ENCODE peak calls at places on chromosomes 2 and 18, in nine cellular contexts. One of them, this sample, is unnamed.

GRCh38 chr2:40355451-40355850 is 96.4 kb downstream of the SLC8A1 start:
- DNase-seq in GM03348: no peak
- DNase-seq in mucosa of gallbladder: no peak
- DNase-seq in stimulated activated CD4-positive, alpha-beta T cell treated with anti-CD3 and anti-CD28 coated beads, Interleukin-15, amount 100 ng/mL, for 1 hour: no peak
- DNase-seq in GM13976: no peak
- DNase-seq in endothelial cell: no peak
- DNase-seq in CD8-positive, alpha-beta T cell: no peak
- DNase-seq in Right ventricle myocardium superior: no peak
- DNase-seq in AML-193: no peak
- DNase-seq in this sample: no peak

GRCh38 chr2:216603010-216603883 is 30.0 kb upstream of the IGFBP2 start:
- DNase-seq in GM03348: no peak
- DNase-seq in mucosa of gallbladder: no peak
- DNase-seq in stimulated activated CD4-positive, alpha-beta T cell treated with anti-CD3 and anti-CD28 coated beads, Interleukin-15, amount 100 ng/mL, for 1 hour: no peak
- DNase-seq in GM13976: no peak
- DNase-seq in endothelial cell: no peak
- DNase-seq in CD8-positive, alpha-beta T cell: no peak
- DNase-seq in Right ventricle myocardium superior: no peak
- DNase-seq in AML-193: no peak
- DNase-seq in this sample: no peak

GRCh38 chr2:83196225-83196624 is 1262.9 kb downstream of the SUCLG1 start:
- DNase-seq in GM03348: peak
- DNase-seq in mucosa of gallbladder: no peak
- DNase-seq in stimulated activated CD4-positive, alpha-beta T cell treated with anti-CD3 and anti-CD28 coated beads, Interleukin-15, amount 100 ng/mL, for 1 hour: no peak
- DNase-seq in GM13976: no peak
- DNase-seq in endothelial cell: no peak
- DNase-seq in CD8-positive, alpha-beta T cell: no peak
- DNase-seq in Right ventricle myocardium superior: no peak
- DNase-seq in AML-193: peak
- DNase-seq in this sample: no peak

GRCh38 chr2:106561356-106561755 is 74.2 kb downstream of the CD8B2 start:
- DNase-seq in GM03348: no peak
- DNase-seq in mucosa of gallbladder: no peak
- DNase-seq in stimulated activated CD4-positive, alpha-beta T cell treated with anti-CD3 and anti-CD28 coated beads, Interleukin-15, amount 100 ng/mL, for 1 hour: no peak
- DNase-seq in GM13976: no peak
- DNase-seq in endothelial cell: no peak
- DNase-seq in CD8-positive, alpha-beta T cell: no peak
- DNase-seq in Right ventricle myocardium superior: peak
- DNase-seq in AML-193: no peak
- DNase-seq in this sample: no peak

GRCh38 chr2:10094271-10094814 is 14.1 kb upstream of the CYS1 start:
- DNase-seq in GM03348: no peak
- DNase-seq in mucosa of gallbladder: no peak
- DNase-seq in stimulated activated CD4-positive, alpha-beta T cell treated with anti-CD3 and anti-CD28 coated beads, Interleukin-15, amount 100 ng/mL, for 1 hour: no peak
- DNase-seq in GM13976: no peak
- DNase-seq in endothelial cell: no peak
- DNase-seq in CD8-positive, alpha-beta T cell: no peak
- DNase-seq in Right ventricle myocardium superior: no peak
- DNase-seq in AML-193: no peak
- DNase-seq in this sample: no peak

GRCh38 chr2:229943770-229944449 is 21.6 kb downstream of the FBXO36 start:
- DNase-seq in GM03348: no peak
- DNase-seq in mucosa of gallbladder: no peak
- DNase-seq in stimulated activated CD4-positive, alpha-beta T cell treated with anti-CD3 and anti-CD28 coated beads, Interleukin-15, amount 100 ng/mL, for 1 hour: no peak
- DNase-seq in GM13976: no peak
- DNase-seq in endothelial cell: peak
- DNase-seq in CD8-positive, alpha-beta T cell: no peak
- DNase-seq in Right ventricle myocardium superior: no peak
- DNase-seq in AML-193: no peak
- DNase-seq in this sample: no peak

GRCh38 chr2:57981369-57981768 is 65.2 kb upstream of the VRK2 start:
- DNase-seq in GM03348: peak
- DNase-seq in mucosa of gallbladder: no peak
- DNase-seq in stimulated activated CD4-positive, alpha-beta T cell treated with anti-CD3 and anti-CD28 coated beads, Interleukin-15, amount 100 ng/mL, for 1 hour: no peak
- DNase-seq in GM13976: no peak
- DNase-seq in endothelial cell: no peak
- DNase-seq in CD8-positive, alpha-beta T cell: no peak
- DNase-seq in Right ventricle myocardium superior: no peak
- DNase-seq in AML-193: no peak
- DNase-seq in this sample: no peak

GRCh38 chr18:24326211-24326610 is 71.4 kb downstream of the OSBPL1A start:
- DNase-seq in GM03348: no peak
- DNase-seq in mucosa of gallbladder: no peak
- DNase-seq in stimulated activated CD4-positive, alpha-beta T cell treated with anti-CD3 and anti-CD28 coated beads, Interleukin-15, amount 100 ng/mL, for 1 hour: no peak
- DNase-seq in GM13976: no peak
- DNase-seq in endothelial cell: no peak
- DNase-seq in CD8-positive, alpha-beta T cell: no peak
- DNase-seq in Right ventricle myocardium superior: no peak
- DNase-seq in AML-193: no peak
- DNase-seq in this sample: no peak

GRCh38 chr2:190069936-190070696 is 7.6 kb upstream of the MSTN start:
- DNase-seq in GM03348: peak
- DNase-seq in mucosa of gallbladder: peak
- DNase-seq in stimulated activated CD4-positive, alpha-beta T cell treated with anti-CD3 and anti-CD28 coated beads, Interleukin-15, amount 100 ng/mL, for 1 hour: no peak
- DNase-seq in GM13976: peak
- DNase-seq in endothelial cell: peak
- DNase-seq in CD8-positive, alpha-beta T cell: no peak
- DNase-seq in Right ventricle myocardium superior: no peak
- DNase-seq in AML-193: peak
- DNase-seq in this sample: no peak

GRCh38 chr2:189466656-189467055 is 25.4 kb downstream of the WDR75 start:
- DNase-seq in GM03348: peak
- DNase-seq in mucosa of gallbladder: no peak
- DNase-seq in stimulated activated CD4-positive, alpha-beta T cell treated with anti-CD3 and anti-CD28 coated beads, Interleukin-15, amount 100 ng/mL, for 1 hour: no peak
- DNase-seq in GM13976: no peak
- DNase-seq in endothelial cell: peak
- DNase-seq in CD8-positive, alpha-beta T cell: no peak
- DNase-seq in Right ventricle myocardium superior: no peak
- DNase-seq in AML-193: peak
- DNase-seq in this sample: no peak

GRCh38 chr2:181371782-181372292 is 85.3 kb upstream of the ITGA4 start:
- DNase-seq in GM03348: peak
- DNase-seq in mucosa of gallbladder: no peak
- DNase-seq in stimulated activated CD4-positive, alpha-beta T cell treated with anti-CD3 and anti-CD28 coated beads, Interleukin-15, amount 100 ng/mL, for 1 hour: no peak
- DNase-seq in GM13976: no peak
- DNase-seq in endothelial cell: no peak
- DNase-seq in CD8-positive, alpha-beta T cell: no peak
- DNase-seq in Right ventricle myocardium superior: no peak
- DNase-seq in AML-193: no peak
- DNase-seq in this sample: no peak

GRCh38 chr18:21747764-21748693 is 7.4 kb downstream of the MIB1 start:
- DNase-seq in GM03348: no peak
- DNase-seq in mucosa of gallbladder: no peak
- DNase-seq in stimulated activated CD4-positive, alpha-beta T cell treated with anti-CD3 and anti-CD28 coated beads, Interleukin-15, amount 100 ng/mL, for 1 hour: no peak
- DNase-seq in GM13976: no peak
- DNase-seq in endothelial cell: no peak
- DNase-seq in CD8-positive, alpha-beta T cell: no peak
- DNase-seq in Right ventricle myocardium superior: no peak
- DNase-seq in AML-193: no peak
- DNase-seq in this sample: no peak

GRCh38 chr2:165475270-165476004 is 5.9 kb downstream of the CSRNP3 start:
- DNase-seq in GM03348: no peak
- DNase-seq in mucosa of gallbladder: no peak
- DNase-seq in stimulated activated CD4-positive, alpha-beta T cell treated with anti-CD3 and anti-CD28 coated beads, Interleukin-15, amount 100 ng/mL, for 1 hour: no peak
- DNase-seq in GM13976: no peak
- DNase-seq in endothelial cell: no peak
- DNase-seq in CD8-positive, alpha-beta T cell: no peak
- DNase-seq in Right ventricle myocardium superior: no peak
- DNase-seq in AML-193: no peak
- DNase-seq in this sample: no peak

GRCh38 chr2:238289574-238289973 is 1.2 kb upstream of the PER2 start:
- DNase-seq in GM03348: no peak
- DNase-seq in mucosa of gallbladder: no peak
- DNase-seq in stimulated activated CD4-positive, alpha-beta T cell treated with anti-CD3 and anti-CD28 coated beads, Interleukin-15, amount 100 ng/mL, for 1 hour: no peak
- DNase-seq in GM13976: peak
- DNase-seq in endothelial cell: no peak
- DNase-seq in CD8-positive, alpha-beta T cell: no peak
- DNase-seq in Right ventricle myocardium superior: no peak
- DNase-seq in AML-193: no peak
- DNase-seq in this sample: no peak

GRCh38 chr2:65261676-65262075 is 34.0 kb downstream of the ACTR2 start:
- DNase-seq in GM03348: no peak
- DNase-seq in mucosa of gallbladder: no peak
- DNase-seq in stimulated activated CD4-positive, alpha-beta T cell treated with anti-CD3 and anti-CD28 coated beads, Interleukin-15, amount 100 ng/mL, for 1 hour: no peak
- DNase-seq in GM13976: no peak
- DNase-seq in endothelial cell: no peak
- DNase-seq in CD8-positive, alpha-beta T cell: no peak
- DNase-seq in Right ventricle myocardium superior: no peak
- DNase-seq in AML-193: no peak
- DNase-seq in this sample: no peak

GRCh38 chr18:21761471-21762115 is 21.0 kb downstream of the MIB1 start:
- DNase-seq in GM03348: no peak
- DNase-seq in mucosa of gallbladder: no peak
- DNase-seq in stimulated activated CD4-positive, alpha-beta T cell treated with anti-CD3 and anti-CD28 coated beads, Interleukin-15, amount 100 ng/mL, for 1 hour: no peak
- DNase-seq in GM13976: no peak
- DNase-seq in endothelial cell: no peak
- DNase-seq in CD8-positive, alpha-beta T cell: no peak
- DNase-seq in Right ventricle myocardium superior: no peak
- DNase-seq in AML-193: peak
- DNase-seq in this sample: no peak

GRCh38 chr2:190656301-190656700 is 7.4 kb downstream of the NAB1 start:
- DNase-seq in GM03348: no peak
- DNase-seq in mucosa of gallbladder: no peak
- DNase-seq in stimulated activated CD4-positive, alpha-beta T cell treated with anti-CD3 and anti-CD28 coated beads, Interleukin-15, amount 100 ng/mL, for 1 hour: no peak
- DNase-seq in GM13976: no peak
- DNase-seq in endothelial cell: no peak
- DNase-seq in CD8-positive, alpha-beta T cell: no peak
- DNase-seq in Right ventricle myocardium superior: no peak
- DNase-seq in AML-193: no peak
- DNase-seq in this sample: no peak

GRCh38 chr2:196137271-196137670 is 34.1 kb downstream of the STK17B start:
- DNase-seq in GM03348: no peak
- DNase-seq in mucosa of gallbladder: no peak
- DNase-seq in stimulated activated CD4-positive, alpha-beta T cell treated with anti-CD3 and anti-CD28 coated beads, Interleukin-15, amount 100 ng/mL, for 1 hour: no peak
- DNase-seq in GM13976: no peak
- DNase-seq in endothelial cell: no peak
- DNase-seq in CD8-positive, alpha-beta T cell: no peak
- DNase-seq in Right ventricle myocardium superior: no peak
- DNase-seq in AML-193: no peak
- DNase-seq in this sample: no peak

GRCh38 chr2:200278694-200279316 is 27.7 kb upstream of the SPATS2L start:
- DNase-seq in GM03348: no peak
- DNase-seq in mucosa of gallbladder: no peak
- DNase-seq in stimulated activated CD4-positive, alpha-beta T cell treated with anti-CD3 and anti-CD28 coated beads, Interleukin-15, amount 100 ng/mL, for 1 hour: no peak
- DNase-seq in GM13976: no peak
- DNase-seq in endothelial cell: no peak
- DNase-seq in CD8-positive, alpha-beta T cell: no peak
- DNase-seq in Right ventricle myocardium superior: no peak
- DNase-seq in AML-193: no peak
- DNase-seq in this sample: no peak

GRCh38 chr2:20225294-20226151 is 593 bp upstream of the SDC1 start:
- DNase-seq in GM03348: peak
- DNase-seq in mucosa of gallbladder: peak
- DNase-seq in stimulated activated CD4-positive, alpha-beta T cell treated with anti-CD3 and anti-CD28 coated beads, Interleukin-15, amount 100 ng/mL, for 1 hour: no peak
- DNase-seq in GM13976: peak
- DNase-seq in endothelial cell: peak
- DNase-seq in CD8-positive, alpha-beta T cell: no peak
- DNase-seq in Right ventricle myocardium superior: peak
- DNase-seq in AML-193: no peak
- DNase-seq in this sample: peak

GRCh38 chr2:200033939-200034338 is 78.6 kb downstream of the MAIP1 start:
- DNase-seq in GM03348: no peak
- DNase-seq in mucosa of gallbladder: no peak
- DNase-seq in stimulated activated CD4-positive, alpha-beta T cell treated with anti-CD3 and anti-CD28 coated beads, Interleukin-15, amount 100 ng/mL, for 1 hour: no peak
- DNase-seq in GM13976: no peak
- DNase-seq in endothelial cell: no peak
- DNase-seq in CD8-positive, alpha-beta T cell: no peak
- DNase-seq in Right ventricle myocardium superior: no peak
- DNase-seq in AML-193: no peak
- DNase-seq in this sample: no peak

GRCh38 chr18:80143876-80144275 is 34.8 kb downstream of the ADNP2 start:
- DNase-seq in GM03348: no peak
- DNase-seq in mucosa of gallbladder: no peak
- DNase-seq in stimulated activated CD4-positive, alpha-beta T cell treated with anti-CD3 and anti-CD28 coated beads, Interleukin-15, amount 100 ng/mL, for 1 hour: no peak
- DNase-seq in GM13976: no peak
- DNase-seq in endothelial cell: no peak
- DNase-seq in CD8-positive, alpha-beta T cell: no peak
- DNase-seq in Right ventricle myocardium superior: no peak
- DNase-seq in AML-193: no peak
- DNase-seq in this sample: no peak

GRCh38 chr2:72994991-72995380 is 76.5 kb downstream of the SFXN5 start:
- DNase-seq in GM03348: no peak
- DNase-seq in mucosa of gallbladder: peak
- DNase-seq in stimulated activated CD4-positive, alpha-beta T cell treated with anti-CD3 and anti-CD28 coated beads, Interleukin-15, amount 100 ng/mL, for 1 hour: no peak
- DNase-seq in GM13976: no peak
- DNase-seq in endothelial cell: no peak
- DNase-seq in CD8-positive, alpha-beta T cell: no peak
- DNase-seq in Right ventricle myocardium superior: no peak
- DNase-seq in AML-193: no peak
- DNase-seq in this sample: no peak

GRCh38 chr2:224638338-224638823 is 53.2 kb upstream of the CUL3 start:
- DNase-seq in GM03348: no peak
- DNase-seq in mucosa of gallbladder: no peak
- DNase-seq in stimulated activated CD4-positive, alpha-beta T cell treated with anti-CD3 and anti-CD28 coated beads, Interleukin-15, amount 100 ng/mL, for 1 hour: no peak
- DNase-seq in GM13976: peak
- DNase-seq in endothelial cell: no peak
- DNase-seq in CD8-positive, alpha-beta T cell: no peak
- DNase-seq in Right ventricle myocardium superior: no peak
- DNase-seq in AML-193: no peak
- DNase-seq in this sample: no peak

GRCh38 chr2:142944264-142944663 is 66.8 kb downstream of the KYNU start:
- DNase-seq in GM03348: no peak
- DNase-seq in mucosa of gallbladder: no peak
- DNase-seq in stimulated activated CD4-positive, alpha-beta T cell treated with anti-CD3 and anti-CD28 coated beads, Interleukin-15, amount 100 ng/mL, for 1 hour: no peak
- DNase-seq in GM13976: no peak
- DNase-seq in endothelial cell: no peak
- DNase-seq in CD8-positive, alpha-beta T cell: no peak
- DNase-seq in Right ventricle myocardium superior: no peak
- DNase-seq in AML-193: no peak
- DNase-seq in this sample: no peak

GRCh38 chr2:46331099-46331766 is 34.0 kb downstream of the EPAS1 start:
- DNase-seq in GM03348: peak
- DNase-seq in mucosa of gallbladder: no peak
- DNase-seq in stimulated activated CD4-positive, alpha-beta T cell treated with anti-CD3 and anti-CD28 coated beads, Interleukin-15, amount 100 ng/mL, for 1 hour: no peak
- DNase-seq in GM13976: no peak
- DNase-seq in endothelial cell: no peak
- DNase-seq in CD8-positive, alpha-beta T cell: no peak
- DNase-seq in Right ventricle myocardium superior: no peak
- DNase-seq in AML-193: no peak
- DNase-seq in this sample: no peak

GRCh38 chr18:9140381-9140780 is 3.8 kb downstream of the ANKRD12 start:
- DNase-seq in GM03348: no peak
- DNase-seq in mucosa of gallbladder: no peak
- DNase-seq in stimulated activated CD4-positive, alpha-beta T cell treated with anti-CD3 and anti-CD28 coated beads, Interleukin-15, amount 100 ng/mL, for 1 hour: no peak
- DNase-seq in GM13976: no peak
- DNase-seq in endothelial cell: no peak
- DNase-seq in CD8-positive, alpha-beta T cell: no peak
- DNase-seq in Right ventricle myocardium superior: no peak
- DNase-seq in AML-193: no peak
- DNase-seq in this sample: no peak

GRCh38 chr18:46250084-46250811 is 146.1 kb downstream of the HAUS1 start:
- DNase-seq in GM03348: peak
- DNase-seq in mucosa of gallbladder: peak
- DNase-seq in stimulated activated CD4-positive, alpha-beta T cell treated with anti-CD3 and anti-CD28 coated beads, Interleukin-15, amount 100 ng/mL, for 1 hour: no peak
- DNase-seq in GM13976: peak
- DNase-seq in endothelial cell: no peak
- DNase-seq in CD8-positive, alpha-beta T cell: no peak
- DNase-seq in Right ventricle myocardium superior: no peak
- DNase-seq in AML-193: peak
- DNase-seq in this sample: no peak

GRCh38 chr2:64838817-64839216 is 150.4 kb upstream of the SLC1A4 start:
- DNase-seq in GM03348: peak
- DNase-seq in mucosa of gallbladder: no peak
- DNase-seq in stimulated activated CD4-positive, alpha-beta T cell treated with anti-CD3 and anti-CD28 coated beads, Interleukin-15, amount 100 ng/mL, for 1 hour: no peak
- DNase-seq in GM13976: no peak
- DNase-seq in endothelial cell: no peak
- DNase-seq in CD8-positive, alpha-beta T cell: no peak
- DNase-seq in Right ventricle myocardium superior: no peak
- DNase-seq in AML-193: no peak
- DNase-seq in this sample: no peak

GRCh38 chr2:240460781-240461431 is 25.4 kb downstream of the GPC1 start:
- DNase-seq in GM03348: no peak
- DNase-seq in mucosa of gallbladder: no peak
- DNase-seq in stimulated activated CD4-positive, alpha-beta T cell treated with anti-CD3 and anti-CD28 coated beads, Interleukin-15, amount 100 ng/mL, for 1 hour: no peak
- DNase-seq in GM13976: no peak
- DNase-seq in endothelial cell: no peak
- DNase-seq in CD8-positive, alpha-beta T cell: no peak
- DNase-seq in Right ventricle myocardium superior: peak
- DNase-seq in AML-193: no peak
- DNase-seq in this sample: peak

GRCh38 chr2:102187191-102188150 is 648 bp downstream of the IL1RL2 start:
- DNase-seq in GM03348: peak
- DNase-seq in mucosa of gallbladder: peak
- DNase-seq in stimulated activated CD4-positive, alpha-beta T cell treated with anti-CD3 and anti-CD28 coated beads, Interleukin-15, amount 100 ng/mL, for 1 hour: peak
- DNase-seq in GM13976: peak
- DNase-seq in endothelial cell: peak
- DNase-seq in CD8-positive, alpha-beta T cell: no peak
- DNase-seq in Right ventricle myocardium superior: peak
- DNase-seq in AML-193: no peak
- DNase-seq in this sample: peak